ENCODE peak calls at places on chromosomes 11 and 22, in nine cellular contexts. One of them, this sample, is unnamed.
A peak's percentile ranks its signal among the peaks of the same experiment; 100 is the strongest.

GRCh38 chr22:48098243-48098935 is 1335.9 kb downstream of the TBC1D22A start:
- DNase-seq in PC-9: no peak
- DNase-seq in thoracic aorta: no peak
- DNase-seq in left ventricle myocardium inferior: no peak
- DNase-seq in CD8-positive, alpha-beta T cell: no peak
- DNase-seq in cardiac muscle cell: no peak
- DNase-seq in endothelial cell of umbilical vein: no peak
- DNase-seq in tibial artery: no peak
- DNase-seq in OCI-LY7: peak; percentile 96
- DNase-seq in this sample: no peak

GRCh38 chr22:49570032-49570848 is 257.4 kb downstream of the BRD1 start:
- DNase-seq in OCI-LY7: no peak
- DNase-seq in tibial artery: peak; percentile 16
- DNase-seq in CD8-positive, alpha-beta T cell: no peak
- DNase-seq in cardiac muscle cell: no peak
- DNase-seq in PC-9: no peak
- DNase-seq in endothelial cell of umbilical vein: no peak
- DNase-seq in thoracic aorta: no peak
- DNase-seq in left ventricle myocardium inferior: no peak
- DNase-seq in this sample: no peak

GRCh38 chr11:130945945-130946344 is 29.7 kb upstream of the SNX19 start:
- DNase-seq in OCI-LY7: no peak
- DNase-seq in endothelial cell of umbilical vein: no peak
- DNase-seq in tibial artery: peak; percentile 57
- DNase-seq in CD8-positive, alpha-beta T cell: no peak
- DNase-seq in thoracic aorta: peak; percentile 51
- DNase-seq in left ventricle myocardium inferior: peak; percentile 52
- DNase-seq in PC-9: no peak
- DNase-seq in cardiac muscle cell: peak; percentile 85
- DNase-seq in this sample: peak; percentile 58

GRCh38 chr11:116658876-116659535 is 113.8 kb downstream of the BUD13 start:
- DNase-seq in left ventricle myocardium inferior: no peak
- DNase-seq in cardiac muscle cell: no peak
- DNase-seq in tibial artery: no peak
- DNase-seq in endothelial cell of umbilical vein: no peak
- DNase-seq in OCI-LY7: no peak
- DNase-seq in CD8-positive, alpha-beta T cell: no peak
- DNase-seq in PC-9: no peak
- DNase-seq in thoracic aorta: no peak
- DNase-seq in this sample: no peak

GRCh38 chr22:27572267-27572666 is 229.3 kb downstream of the MN1 start:
- DNase-seq in thoracic aorta: no peak
- DNase-seq in left ventricle myocardium inferior: no peak
- DNase-seq in tibial artery: no peak
- DNase-seq in PC-9: no peak
- DNase-seq in OCI-LY7: no peak
- DNase-seq in endothelial cell of umbilical vein: no peak
- DNase-seq in CD8-positive, alpha-beta T cell: no peak
- DNase-seq in cardiac muscle cell: no peak
- DNase-seq in this sample: no peak

GRCh38 chr11:19525714-19526113 is 186.9 kb upstream of the NAV2 start:
- DNase-seq in endothelial cell of umbilical vein: no peak
- DNase-seq in tibial artery: no peak
- DNase-seq in cardiac muscle cell: no peak
- DNase-seq in thoracic aorta: no peak
- DNase-seq in CD8-positive, alpha-beta T cell: no peak
- DNase-seq in PC-9: peak; percentile 85
- DNase-seq in left ventricle myocardium inferior: no peak
- DNase-seq in OCI-LY7: no peak
- DNase-seq in this sample: no peak

GRCh38 chr22:18156878-18157713 is 7.1 kb downstream of the USP18 start:
- DNase-seq in endothelial cell of umbilical vein: peak; percentile 83
- DNase-seq in OCI-LY7: peak; percentile 61
- DNase-seq in CD8-positive, alpha-beta T cell: no peak
- DNase-seq in left ventricle myocardium inferior: peak; percentile 56
- DNase-seq in tibial artery: peak; percentile 78
- DNase-seq in cardiac muscle cell: peak; percentile 86
- DNase-seq in PC-9: no peak
- DNase-seq in thoracic aorta: peak; percentile 47
- DNase-seq in this sample: peak; percentile 78

GRCh38 chr11:134252539-134253188 is 488 bp downstream of the THYN1 start:
- DNase-seq in thoracic aorta: no peak
- DNase-seq in cardiac muscle cell: peak; percentile 68
- DNase-seq in tibial artery: peak; percentile 36
- DNase-seq in left ventricle myocardium inferior: no peak
- DNase-seq in PC-9: no peak
- DNase-seq in CD8-positive, alpha-beta T cell: peak; percentile 57
- DNase-seq in endothelial cell of umbilical vein: no peak
- DNase-seq in OCI-LY7: peak; percentile 47
- DNase-seq in this sample: no peak

GRCh38 chr11:86617502-86617901 is 54.9 kb downstream of the ME3 start:
- DNase-seq in left ventricle myocardium inferior: no peak
- DNase-seq in PC-9: no peak
- DNase-seq in CD8-positive, alpha-beta T cell: no peak
- DNase-seq in thoracic aorta: no peak
- DNase-seq in endothelial cell of umbilical vein: no peak
- DNase-seq in cardiac muscle cell: no peak
- DNase-seq in OCI-LY7: no peak
- DNase-seq in tibial artery: no peak
- DNase-seq in this sample: no peak

GRCh38 chr11:36292311-36292722 is 3.1 kb upstream of the COMMD9 start:
- DNase-seq in PC-9: no peak
- DNase-seq in CD8-positive, alpha-beta T cell: no peak
- DNase-seq in tibial artery: no peak
- DNase-seq in OCI-LY7: peak; percentile 72
- DNase-seq in left ventricle myocardium inferior: no peak
- DNase-seq in cardiac muscle cell: peak; percentile 63
- DNase-seq in thoracic aorta: no peak
- DNase-seq in endothelial cell of umbilical vein: peak; percentile 46
- DNase-seq in this sample: no peak

GRCh38 chr11:12871788-12872321 is 137.3 kb upstream of the RASSF10 start:
- DNase-seq in PC-9: no peak
- DNase-seq in endothelial cell of umbilical vein: no peak
- DNase-seq in CD8-positive, alpha-beta T cell: no peak
- DNase-seq in tibial artery: peak; percentile 47
- DNase-seq in left ventricle myocardium inferior: no peak
- DNase-seq in thoracic aorta: no peak
- DNase-seq in OCI-LY7: no peak
- DNase-seq in cardiac muscle cell: peak; percentile 23
- DNase-seq in this sample: no peak

GRCh38 chr11:31141804-31142203 is 227.7 kb downstream of the DCDC1 start:
- DNase-seq in cardiac muscle cell: no peak
- DNase-seq in OCI-LY7: no peak
- DNase-seq in left ventricle myocardium inferior: no peak
- DNase-seq in endothelial cell of umbilical vein: no peak
- DNase-seq in CD8-positive, alpha-beta T cell: no peak
- DNase-seq in PC-9: no peak
- DNase-seq in thoracic aorta: no peak
- DNase-seq in tibial artery: no peak
- DNase-seq in this sample: no peak

GRCh38 chr22:41917375-41917905 is 2.6 kb upstream of the SHISA8 start:
- DNase-seq in endothelial cell of umbilical vein: no peak
- DNase-seq in cardiac muscle cell: no peak
- DNase-seq in OCI-LY7: no peak
- DNase-seq in PC-9: no peak
- DNase-seq in tibial artery: no peak
- DNase-seq in thoracic aorta: no peak
- DNase-seq in left ventricle myocardium inferior: no peak
- DNase-seq in CD8-positive, alpha-beta T cell: no peak
- DNase-seq in this sample: no peak

GRCh38 chr11:45852018-45852711 is 4.9 kb downstream of the CRY2 start:
- DNase-seq in thoracic aorta: no peak
- DNase-seq in tibial artery: no peak
- DNase-seq in OCI-LY7: no peak
- DNase-seq in cardiac muscle cell: no peak
- DNase-seq in left ventricle myocardium inferior: no peak
- DNase-seq in PC-9: no peak
- DNase-seq in endothelial cell of umbilical vein: no peak
- DNase-seq in CD8-positive, alpha-beta T cell: no peak
- DNase-seq in this sample: no peak

GRCh38 chr11:119491753-119492455 is 68.9 kb upstream of the THY1 start:
- DNase-seq in tibial artery: no peak
- DNase-seq in left ventricle myocardium inferior: no peak
- DNase-seq in endothelial cell of umbilical vein: no peak
- DNase-seq in CD8-positive, alpha-beta T cell: no peak
- DNase-seq in OCI-LY7: no peak
- DNase-seq in thoracic aorta: no peak
- DNase-seq in cardiac muscle cell: peak; percentile 29
- DNase-seq in PC-9: no peak
- DNase-seq in this sample: no peak
- TF ChIP-seq CTCF in tibial artery: no peak
- TF ChIP-seq CTCF in left ventricle myocardium inferior: peak; percentile 18
- TF ChIP-seq CTCF in endothelial cell of umbilical vein: peak; percentile 15
- TF ChIP-seq CTCF in CD8-positive, alpha-beta T cell: no peak
- TF ChIP-seq CTCF in OCI-LY7: peak; percentile 43
- TF ChIP-seq CTCF in thoracic aorta: peak; percentile 12
- TF ChIP-seq CTCF in cardiac muscle cell: peak; percentile 54
- TF ChIP-seq CTCF in PC-9: peak; percentile 67
- TF ChIP-seq CTCF in this sample: no peak

GRCh38 chr11:34869425-34869824 is 46.8 kb downstream of the APIP start:
- DNase-seq in left ventricle myocardium inferior: no peak
- DNase-seq in cardiac muscle cell: no peak
- DNase-seq in PC-9: no peak
- DNase-seq in CD8-positive, alpha-beta T cell: no peak
- DNase-seq in OCI-LY7: no peak
- DNase-seq in tibial artery: no peak
- DNase-seq in thoracic aorta: no peak
- DNase-seq in endothelial cell of umbilical vein: no peak
- DNase-seq in this sample: no peak
- H3K4me3 ChIP-seq in left ventricle myocardium inferior: no peak overlapping the region
- H3K4me3 ChIP-seq in cardiac muscle cell: no peak overlapping the region
- H3K4me3 ChIP-seq in PC-9: no peak overlapping the region
- H3K4me3 ChIP-seq in CD8-positive, alpha-beta T cell: no peak overlapping the region
- H3K4me3 ChIP-seq in OCI-LY7: no peak overlapping the region
- H3K4me3 ChIP-seq in tibial artery: no peak overlapping the region
- H3K4me3 ChIP-seq in thoracic aorta: no peak overlapping the region
- H3K4me3 ChIP-seq in endothelial cell of umbilical vein: no peak overlapping the region
- H3K4me3 ChIP-seq in this sample: no peak overlapping the region

GRCh38 chr11:1569251-1569780 is 2.8 kb downstream of the DUSP8 start:
- DNase-seq in tibial artery: no peak
- DNase-seq in cardiac muscle cell: no peak
- DNase-seq in thoracic aorta: no peak
- DNase-seq in OCI-LY7: no peak
- DNase-seq in CD8-positive, alpha-beta T cell: no peak
- DNase-seq in PC-9: no peak
- DNase-seq in left ventricle myocardium inferior: no peak
- DNase-seq in endothelial cell of umbilical vein: no peak
- DNase-seq in this sample: no peak
- H3K4me1 ChIP-seq in tibial artery: peaks cover 63% of the 10 kb centered on the region
- H3K4me1 ChIP-seq in cardiac muscle cell: peaks cover 1% of the 10 kb centered on the region
- H3K4me1 ChIP-seq in thoracic aorta: peaks cover 14% of the 10 kb centered on the region
- H3K4me1 ChIP-seq in OCI-LY7: peaks cover 11% of the 10 kb centered on the region
- H3K4me1 ChIP-seq in CD8-positive, alpha-beta T cell: peaks cover 52% of the 10 kb centered on the region
- H3K4me1 ChIP-seq in PC-9: no peaks in the 10 kb centered on the region
- H3K4me1 ChIP-seq in left ventricle myocardium inferior: peaks cover 90% of the 10 kb centered on the region
- H3K4me1 ChIP-seq in endothelial cell of umbilical vein: peaks cover 5% of the 10 kb centered on the region
- H3K4me1 ChIP-seq in this sample: no peaks in the 10 kb centered on the region

DNA sequence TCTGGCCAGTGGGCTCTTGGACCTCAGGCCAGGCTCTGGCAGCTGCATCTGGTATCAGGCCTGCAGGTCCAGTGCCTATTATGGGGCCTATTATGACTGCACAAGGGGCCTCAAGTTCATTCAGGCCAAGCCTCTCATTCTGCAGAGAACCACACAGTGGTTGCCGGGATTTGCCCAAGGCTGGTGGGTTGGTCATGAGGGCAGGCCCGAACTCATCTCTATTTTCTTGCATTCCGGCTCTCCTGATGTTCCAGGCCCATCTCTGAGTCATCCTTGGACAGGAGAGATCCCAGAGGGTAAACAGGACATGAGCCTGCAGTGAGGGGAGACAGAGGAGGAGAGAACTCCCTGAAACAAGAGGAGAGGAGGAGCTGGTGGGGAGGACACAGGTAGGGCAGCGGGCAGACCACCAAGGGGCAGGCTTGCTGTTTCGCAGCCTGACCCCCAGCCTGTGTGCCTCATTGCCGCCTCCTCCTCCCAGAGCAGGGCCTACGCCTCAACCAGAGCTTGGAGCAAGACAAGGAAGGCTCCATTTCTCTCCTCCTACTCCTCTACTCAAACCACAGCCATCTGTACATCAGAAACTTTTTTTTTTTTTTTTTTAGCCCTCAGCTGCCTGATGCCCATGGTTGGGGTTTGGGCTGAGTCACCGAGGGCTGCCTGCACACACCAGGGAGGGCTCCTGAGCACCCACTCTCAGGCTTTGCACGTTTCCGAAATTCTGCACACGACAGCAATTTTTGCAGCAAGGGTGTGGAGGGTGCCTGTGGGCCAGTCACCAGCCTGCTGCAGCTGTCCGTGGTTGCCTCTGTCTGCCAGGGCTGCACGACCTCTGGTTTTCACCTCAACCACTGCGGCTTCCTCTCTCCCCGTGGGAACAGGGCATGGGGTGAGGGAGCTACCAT is 12.7 kb upstream of the TREH start:
- DNase-seq in cardiac muscle cell: peak; percentile 50
- DNase-seq in tibial artery: no peak
- DNase-seq in endothelial cell of umbilical vein: no peak
- DNase-seq in thoracic aorta: no peak
- DNase-seq in OCI-LY7: no peak
- DNase-seq in CD8-positive, alpha-beta T cell: peak; percentile 82
- DNase-seq in left ventricle myocardium inferior: no peak
- DNase-seq in PC-9: peak; percentile 11
- DNase-seq in this sample: peak; percentile 79
- TF ChIP-seq CTCF in cardiac muscle cell: no peak
- TF ChIP-seq CTCF in tibial artery: no peak
- TF ChIP-seq CTCF in endothelial cell of umbilical vein: no peak
- TF ChIP-seq CTCF in thoracic aorta: no peak
- TF ChIP-seq CTCF in OCI-LY7: no peak
- TF ChIP-seq CTCF in CD8-positive, alpha-beta T cell: no peak
- TF ChIP-seq CTCF in left ventricle myocardium inferior: no peak
- TF ChIP-seq CTCF in PC-9: no peak
- TF ChIP-seq CTCF in this sample: no peak

DNA sequence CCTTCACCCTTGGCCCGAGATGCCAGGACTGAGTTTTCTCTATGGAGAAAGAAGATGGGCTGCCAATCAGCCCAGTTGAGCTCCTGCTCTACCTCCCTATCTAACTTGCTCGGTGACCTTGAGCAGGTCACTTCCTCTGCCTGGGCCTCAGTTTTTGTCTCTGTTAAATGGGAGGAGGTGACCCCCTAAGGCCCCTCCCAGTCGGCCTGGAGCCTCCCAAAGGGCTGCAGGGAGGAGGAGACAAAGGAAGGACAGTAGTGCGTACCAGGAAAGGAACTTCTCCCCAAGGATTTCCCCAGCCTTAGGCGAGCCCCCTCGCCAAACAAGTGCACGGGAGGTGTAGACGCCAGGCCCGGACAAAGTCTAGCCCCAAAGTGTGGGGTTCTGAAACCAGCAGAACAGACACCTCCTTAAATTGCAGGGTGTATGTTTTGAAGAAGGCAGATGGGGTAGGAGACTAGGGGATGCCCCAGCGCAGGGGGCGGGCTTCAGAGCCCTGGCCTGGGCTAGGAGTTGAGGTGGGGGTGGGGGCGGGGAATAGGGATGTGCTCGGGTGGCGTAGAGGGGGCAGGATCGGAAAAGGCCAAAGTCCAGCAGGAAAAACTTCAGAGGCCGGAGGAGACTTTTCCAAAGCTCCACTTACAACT is 1.0 kb downstream of the CBX7 start:
- DNase-seq in tibial artery: peak; percentile 29
- DNase-seq in left ventricle myocardium inferior: no peak
- DNase-seq in CD8-positive, alpha-beta T cell: peak; percentile 49
- DNase-seq in endothelial cell of umbilical vein: no peak
- DNase-seq in thoracic aorta: no peak
- DNase-seq in OCI-LY7: no peak
- DNase-seq in cardiac muscle cell: no peak
- DNase-seq in PC-9: no peak
- DNase-seq in this sample: no peak
- H3K4me3 ChIP-seq in tibial artery: peak overlapping the region; percentile 89
- H3K4me3 ChIP-seq in left ventricle myocardium inferior: peak overlapping the region; percentile 98
- H3K4me3 ChIP-seq in CD8-positive, alpha-beta T cell: peak overlapping the region; percentile 77
- H3K4me3 ChIP-seq in endothelial cell of umbilical vein: no peak overlapping the region
- H3K4me3 ChIP-seq in thoracic aorta: peak overlapping the region; percentile 99
- H3K4me3 ChIP-seq in OCI-LY7: peak overlapping the region; percentile 74
- H3K4me3 ChIP-seq in cardiac muscle cell: peak overlapping the region; percentile 59
- H3K4me3 ChIP-seq in PC-9: peak overlapping the region; percentile 77
- H3K4me3 ChIP-seq in this sample: peak overlapping the region; percentile 95

GRCh38 chr11:72041364-72042058 is 38.8 kb downstream of the NUMA1 start:
- DNase-seq in CD8-positive, alpha-beta T cell: peak; percentile 81
- DNase-seq in cardiac muscle cell: peak; percentile 81
- DNase-seq in tibial artery: peak; percentile 82
- DNase-seq in endothelial cell of umbilical vein: peak; percentile 87
- DNase-seq in thoracic aorta: peak; percentile 17
- DNase-seq in PC-9: no peak
- DNase-seq in left ventricle myocardium inferior: peak; percentile 81
- DNase-seq in OCI-LY7: peak; percentile 27
- DNase-seq in this sample: peak; percentile 87
- H3K4me1 ChIP-seq in CD8-positive, alpha-beta T cell: peaks cover 66% of the 10 kb centered on the region
- H3K4me1 ChIP-seq in cardiac muscle cell: peaks cover 34% of the 10 kb centered on the region
- H3K4me1 ChIP-seq in tibial artery: peaks cover 27% of the 10 kb centered on the region
- H3K4me1 ChIP-seq in endothelial cell of umbilical vein: peaks cover 38% of the 10 kb centered on the region
- H3K4me1 ChIP-seq in thoracic aorta: peaks cover 40% of the 10 kb centered on the region
- H3K4me1 ChIP-seq in PC-9: peaks cover 12% of the 10 kb centered on the region
- H3K4me1 ChIP-seq in left ventricle myocardium inferior: peaks cover 56% of the 10 kb centered on the region
- H3K4me1 ChIP-seq in OCI-LY7: peaks cover 66% of the 10 kb centered on the region
- H3K4me1 ChIP-seq in this sample: peaks cover 4% of the 10 kb centered on the region